ENCODE peak calls at places on chromosomes 13 and 19, in four cellular contexts. One of them, this sample, is unnamed.

GRCh38 chr13:110634558-110634957 is 19.2 kb downstream of the NAXD start:
- DNase-seq in Karpas-422: no peak
- DNase-seq in body of pancreas: no peak
- DNase-seq in BE2C: no peak
- DNase-seq in this sample: peak

GRCh38 chr19:6997679-6998445 is 23.4 kb downstream of the MBD3L2B start:
- DNase-seq in Karpas-422: no peak
- DNase-seq in body of pancreas: no peak
- DNase-seq in BE2C: no peak
- DNase-seq in this sample: peak

GRCh38 chr13:85243831-85244230 is 555.4 kb downstream of the SLITRK6 start:
- DNase-seq in Karpas-422: no peak
- DNase-seq in body of pancreas: no peak
- DNase-seq in BE2C: no peak
- DNase-seq in this sample: no peak

GRCh38 chr19:46076951-46077814 is 36.4 kb upstream of the IGFL4 start:
- DNase-seq in Karpas-422: peak
- DNase-seq in body of pancreas: peak
- DNase-seq in BE2C: peak
- DNase-seq in this sample: peak

GRCh38 chr19:1168877-1169791 is 4.9 kb downstream of the SBNO2 start:
- DNase-seq in Karpas-422: no peak
- DNase-seq in body of pancreas: peak
- DNase-seq in BE2C: no peak
- DNase-seq in this sample: no peak

GRCh38 chr13:72850959-72851677 is 69.2 kb downstream of the PIBF1 start:
- DNase-seq in Karpas-422: no peak
- DNase-seq in body of pancreas: no peak
- DNase-seq in BE2C: peak
- DNase-seq in this sample: no peak

GRCh38 chr19:3351702-3352447 is 14.5 kb upstream of the NFIC start:
- DNase-seq in Karpas-422: no peak
- DNase-seq in body of pancreas: no peak
- DNase-seq in BE2C: no peak
- DNase-seq in this sample: no peak

GRCh38 chr13:71829542-71829941 is 37.5 kb downstream of the DACH1 start:
- DNase-seq in Karpas-422: no peak
- DNase-seq in body of pancreas: no peak
- DNase-seq in BE2C: no peak
- DNase-seq in this sample: no peak

GRCh38 chr19:4172861-4173473 is 9.4 kb downstream of the SIRT6 start:
- DNase-seq in Karpas-422: peak
- DNase-seq in body of pancreas: peak
- DNase-seq in BE2C: peak
- DNase-seq in this sample: peak

GRCh38 chr19:6056801-6057650 is 53.3 kb downstream of the RFX2 start:
- DNase-seq in Karpas-422: no peak
- DNase-seq in body of pancreas: peak
- DNase-seq in BE2C: no peak
- DNase-seq in this sample: peak

GRCh38 chr19:6533746-6534418 is 3.1 kb downstream of the TNFSF9 start:
- DNase-seq in Karpas-422: no peak
- DNase-seq in body of pancreas: no peak
- DNase-seq in BE2C: no peak
- DNase-seq in this sample: no peak

GRCh38 chr13:98570929-98571372 is 6.0 kb downstream of the STK24 start:
- DNase-seq in Karpas-422: peak
- DNase-seq in body of pancreas: no peak
- DNase-seq in BE2C: no peak
- DNase-seq in this sample: no peak

GRCh38 chr13:107422421-107422820 is 792.9 kb downstream of the LIG4 start:
- DNase-seq in Karpas-422: no peak
- DNase-seq in body of pancreas: no peak
- DNase-seq in BE2C: no peak
- DNase-seq in this sample: no peak

GRCh38 chr19:30539981-30540380 is 167.8 kb downstream of the ZNF536 start:
- DNase-seq in Karpas-422: no peak
- DNase-seq in body of pancreas: no peak
- DNase-seq in BE2C: no peak
- DNase-seq in this sample: no peak

GRCh38 chr13:73365240-73365639 is 306.4 kb downstream of the KLF5 start:
- DNase-seq in Karpas-422: no peak
- DNase-seq in body of pancreas: no peak
- DNase-seq in BE2C: no peak
- DNase-seq in this sample: no peak

GRCh38 chr13:78413887-78414553 is 189.3 kb downstream of the POU4F1 start:
- DNase-seq in Karpas-422: no peak
- DNase-seq in body of pancreas: no peak
- DNase-seq in BE2C: no peak
- DNase-seq in this sample: no peak

GRCh38 chr13:97067342-97067895 is 73.1 kb upstream of the OXGR1 start:
- DNase-seq in Karpas-422: no peak
- DNase-seq in body of pancreas: no peak
- DNase-seq in BE2C: no peak
- DNase-seq in this sample: no peak
- H3K4me3 ChIP-seq in Karpas-422: no peak
- H3K4me3 ChIP-seq in body of pancreas: no peak
- H3K4me3 ChIP-seq in BE2C: no peak
- H3K4me3 ChIP-seq in this sample: no peak

DNA sequence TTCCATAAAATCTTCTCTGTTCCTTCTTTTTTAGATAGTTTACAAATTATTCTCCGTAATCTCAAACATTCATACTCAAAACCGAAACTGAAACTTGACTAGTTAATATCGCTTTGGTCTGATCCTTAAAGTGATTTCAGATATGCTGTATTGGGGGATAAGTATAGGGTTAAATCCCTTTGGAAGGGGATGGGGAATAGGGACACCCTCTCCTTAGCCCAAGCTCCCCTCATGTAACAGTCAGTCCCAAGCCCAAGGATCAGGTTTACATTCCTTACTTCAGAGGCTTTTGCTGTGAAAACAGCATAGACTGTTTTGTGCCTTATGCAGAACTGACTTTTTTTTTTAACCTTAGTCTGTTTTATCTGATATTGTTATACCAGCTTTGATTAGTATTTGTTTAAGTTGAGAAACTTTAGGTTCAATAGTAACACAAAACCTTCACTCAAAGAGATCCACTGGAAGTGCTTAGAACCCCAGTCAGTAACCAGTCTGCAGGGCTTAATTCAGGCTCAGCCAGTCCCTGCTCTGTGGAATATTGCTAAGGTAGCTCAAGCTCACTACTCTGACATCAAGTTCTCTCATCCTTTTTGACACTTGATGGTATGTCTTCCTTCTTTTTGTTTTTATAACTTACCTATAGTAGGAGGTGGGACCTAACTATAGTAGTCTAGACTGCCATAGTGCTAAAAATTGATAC is 10.5 kb downstream of the CDADC1 start:
- DNase-seq in Karpas-422: no peak
- DNase-seq in body of pancreas: no peak
- DNase-seq in BE2C: no peak
- DNase-seq in this sample: no peak
- H3K4me3 ChIP-seq in Karpas-422: peak
- H3K4me3 ChIP-seq in body of pancreas: no peak
- H3K4me3 ChIP-seq in BE2C: no peak
- H3K4me3 ChIP-seq in this sample: no peak

DNA sequence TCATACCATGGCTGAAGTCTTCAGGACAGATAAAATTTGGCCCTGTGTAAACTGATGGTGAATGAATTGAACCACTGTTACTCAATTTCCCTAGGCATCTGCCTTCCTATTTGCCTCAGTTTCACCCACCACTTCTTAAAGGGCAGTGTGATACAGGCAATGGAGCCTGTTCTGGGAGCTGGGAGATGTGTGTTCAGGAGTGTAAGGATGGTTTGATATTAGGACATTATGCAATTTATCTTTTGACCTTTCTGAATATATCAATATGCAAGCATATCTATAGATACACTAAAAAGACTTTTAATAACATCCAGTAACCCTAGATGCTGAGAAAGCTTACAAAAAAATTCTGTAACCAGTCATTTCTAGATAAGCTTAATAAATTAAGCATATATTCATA is 14.6 kb downstream of the IZUMO2 start:
- DNase-seq in Karpas-422: no peak
- DNase-seq in body of pancreas: no peak
- DNase-seq in BE2C: no peak
- DNase-seq in this sample: no peak
- H3K4me3 ChIP-seq in Karpas-422: no peak
- H3K4me3 ChIP-seq in body of pancreas: no peak
- H3K4me3 ChIP-seq in BE2C: peak
- H3K4me3 ChIP-seq in this sample: peak

DNA sequence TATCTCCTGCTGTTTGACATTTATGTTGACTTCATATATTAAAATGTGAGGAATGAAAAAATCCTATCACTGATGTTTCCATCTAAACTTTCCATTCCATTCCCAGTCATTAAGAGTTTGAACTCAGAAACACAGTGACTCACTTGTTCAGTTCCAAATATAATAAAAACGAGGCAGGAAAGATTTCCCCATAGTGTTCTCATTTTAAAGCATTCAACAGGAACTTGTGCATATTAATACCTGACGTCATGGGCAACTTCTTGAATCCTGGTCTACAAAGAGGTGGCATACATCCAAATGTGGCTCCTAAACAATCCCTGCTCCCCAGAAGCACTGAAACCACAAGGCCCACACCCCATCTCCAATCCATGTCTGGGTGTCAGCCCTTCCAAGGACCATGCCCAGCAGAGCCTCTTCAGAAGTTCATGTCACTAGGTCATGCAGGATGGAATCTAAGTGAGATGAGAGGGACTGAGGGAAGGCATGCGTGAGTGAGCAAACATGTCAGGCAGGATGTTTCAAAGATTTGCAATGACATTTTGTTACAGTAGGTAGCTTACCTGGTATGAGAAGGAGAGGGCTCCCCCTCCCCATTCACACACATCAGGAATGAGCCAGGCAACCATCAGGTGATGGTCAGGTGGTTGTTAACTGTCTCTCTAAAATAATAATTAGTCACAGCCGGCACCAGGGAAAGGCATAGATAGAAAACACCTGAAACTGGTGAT is 9.4 kb upstream of the ERVV-2 start:
- DNase-seq in Karpas-422: no peak
- DNase-seq in body of pancreas: no peak
- DNase-seq in BE2C: no peak
- DNase-seq in this sample: no peak
- H3K4me3 ChIP-seq in Karpas-422: no peak
- H3K4me3 ChIP-seq in body of pancreas: no peak
- H3K4me3 ChIP-seq in BE2C: no peak
- H3K4me3 ChIP-seq in this sample: no peak

DNA sequence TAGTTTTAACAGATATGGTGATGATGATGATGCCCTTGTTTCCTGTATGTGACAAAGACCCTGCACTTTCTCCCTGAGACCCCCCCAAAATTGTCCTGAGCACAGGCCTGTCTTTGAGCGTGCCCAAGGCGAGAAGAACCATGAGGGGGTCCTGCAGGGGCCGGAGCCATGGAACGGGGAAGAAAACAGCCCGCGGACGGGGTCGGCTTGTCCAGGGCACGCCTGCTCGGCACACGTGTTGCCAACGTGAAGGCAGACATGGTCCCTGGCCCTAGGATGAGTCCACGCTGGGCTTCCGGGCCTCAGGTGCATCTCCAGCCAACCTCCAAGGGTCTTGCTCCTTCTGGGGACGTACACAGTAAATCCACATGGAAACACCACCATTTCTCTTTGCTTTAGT is 90.8 kb downstream of the SLC7A1 start:
- DNase-seq in Karpas-422: no peak
- DNase-seq in body of pancreas: no peak
- DNase-seq in BE2C: no peak
- DNase-seq in this sample: no peak
- H3K4me3 ChIP-seq in Karpas-422: no peak
- H3K4me3 ChIP-seq in body of pancreas: no peak
- H3K4me3 ChIP-seq in BE2C: no peak
- H3K4me3 ChIP-seq in this sample: no peak

DNA sequence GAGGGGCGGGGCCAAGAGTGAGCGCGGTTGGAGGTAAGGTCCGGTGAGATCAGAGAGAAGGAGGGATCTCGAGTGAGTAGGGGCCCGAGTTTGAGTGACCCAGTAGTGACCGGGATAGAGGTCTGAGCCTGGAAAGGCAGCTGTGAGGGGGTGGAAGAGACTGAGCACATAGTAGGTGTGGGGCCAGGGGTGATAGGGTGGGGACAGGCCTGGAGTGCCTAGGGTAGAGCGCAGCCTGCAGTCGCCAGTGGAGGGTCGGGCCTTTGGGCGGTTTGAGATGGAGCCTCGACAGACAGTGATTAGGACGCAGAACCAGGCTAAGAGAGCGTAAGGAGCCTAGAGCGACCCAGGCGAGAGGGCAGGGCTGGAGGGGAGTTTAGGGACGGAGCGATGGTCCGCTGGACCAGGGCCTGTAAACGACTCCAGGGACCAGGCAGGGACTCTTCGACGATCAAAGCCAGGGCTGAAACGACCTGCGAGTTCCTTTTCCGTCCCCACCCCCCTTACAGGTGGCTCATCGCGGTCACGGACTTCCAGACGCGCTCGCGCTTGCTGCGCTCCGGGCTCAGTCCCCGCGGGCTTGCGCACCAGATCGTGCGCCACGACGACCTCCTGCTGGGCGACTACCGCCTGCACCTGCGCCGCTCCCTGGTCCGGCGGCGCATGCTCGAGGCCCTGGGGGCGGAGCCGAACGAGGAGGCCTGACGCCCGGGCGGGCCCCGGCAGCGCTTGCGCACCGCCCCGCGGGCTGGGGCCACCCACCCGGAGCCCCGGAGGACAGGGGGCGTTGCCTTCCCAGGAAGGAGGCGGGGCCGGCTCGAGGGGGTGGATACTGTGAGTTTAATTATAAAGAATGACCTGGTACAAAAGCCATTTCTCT is 9.4 kb downstream of the C19orf81 start:
- DNase-seq in Karpas-422: no peak
- DNase-seq in body of pancreas: peak
- DNase-seq in BE2C: peak
- DNase-seq in this sample: peak
- H3K4me3 ChIP-seq in Karpas-422: peak
- H3K4me3 ChIP-seq in body of pancreas: no peak
- H3K4me3 ChIP-seq in BE2C: peak
- H3K4me3 ChIP-seq in this sample: peak

GRCh38 chr19:9934132-9934950 is 2.0 kb downstream of the OLFM2 start:
- DNase-seq in Karpas-422: peak
- DNase-seq in body of pancreas: peak
- DNase-seq in BE2C: peak
- DNase-seq in this sample: peak
- H3K4me3 ChIP-seq in Karpas-422: no peak
- H3K4me3 ChIP-seq in body of pancreas: no peak
- H3K4me3 ChIP-seq in BE2C: no peak
- H3K4me3 ChIP-seq in this sample: peak

GRCh38 chr19:44066305-44066704 is 5.7 kb upstream of the ZNF284 start:
- DNase-seq in Karpas-422: no peak
- DNase-seq in body of pancreas: no peak
- DNase-seq in BE2C: no peak
- DNase-seq in this sample: no peak
- H3K4me3 ChIP-seq in Karpas-422: no peak
- H3K4me3 ChIP-seq in body of pancreas: no peak
- H3K4me3 ChIP-seq in BE2C: no peak
- H3K4me3 ChIP-seq in this sample: no peak